ENCODE peak calls at places on chromosomes 5 and 9, in ten cellular contexts. One of them, this sample, is unnamed.

GRCh38 chr5:10601246-10602030 is 37.6 kb downstream of the ANKRD33B start:
- DNase-seq in NT2/D1: no peak
- DNase-seq in breast epithelium: peak; percentile 62
- DNase-seq in GM23338: no peak
- DNase-seq in A673: peak; percentile 89
- DNase-seq in tibial nerve: peak; percentile 91
- DNase-seq in naive thymus-derived CD4-positive, alpha-beta T cell: no peak
- DNase-seq in iPS DF 6.9: no peak
- DNase-seq in heart left ventricle: peak; percentile 89
- DNase-seq in psoas muscle: peak; percentile 92
- DNase-seq in this sample: peak; percentile 52

GRCh38 chr5:178334856-178335255 is 102.3 kb upstream of the PHYKPL start:
- DNase-seq in naive thymus-derived CD4-positive, alpha-beta T cell: no peak
- DNase-seq in GM23338: no peak
- DNase-seq in heart left ventricle: no peak
- DNase-seq in tibial nerve: no peak
- DNase-seq in breast epithelium: no peak
- DNase-seq in NT2/D1: no peak
- DNase-seq in iPS DF 6.9: no peak
- DNase-seq in A673: no peak
- DNase-seq in psoas muscle: peak; percentile 49
- DNase-seq in this sample: no peak

GRCh38 chr5:97231025-97231636 is 48.1 kb upstream of the RIOK2 start:
- DNase-seq in A673: peak; percentile 79
- DNase-seq in NT2/D1: peak; percentile 25
- DNase-seq in iPS DF 6.9: peak; percentile 33
- DNase-seq in tibial nerve: no peak
- DNase-seq in psoas muscle: no peak
- DNase-seq in heart left ventricle: peak; percentile 40
- DNase-seq in naive thymus-derived CD4-positive, alpha-beta T cell: peak; percentile 43
- DNase-seq in breast epithelium: peak; percentile 37
- DNase-seq in GM23338: peak; percentile 83
- DNase-seq in this sample: peak; percentile 51

GRCh38 chr5:125034331-125034730 is 287.9 kb upstream of the ZNF608 start:
- DNase-seq in iPS DF 6.9: no peak
- DNase-seq in breast epithelium: no peak
- DNase-seq in naive thymus-derived CD4-positive, alpha-beta T cell: no peak
- DNase-seq in psoas muscle: no peak
- DNase-seq in NT2/D1: no peak
- DNase-seq in A673: no peak
- DNase-seq in tibial nerve: no peak
- DNase-seq in GM23338: no peak
- DNase-seq in heart left ventricle: no peak
- DNase-seq in this sample: no peak

GRCh38 chr5:459562-460412 is 16.8 kb downstream of the EXOC3 start:
- DNase-seq in GM23338: no peak
- DNase-seq in heart left ventricle: no peak
- DNase-seq in naive thymus-derived CD4-positive, alpha-beta T cell: no peak
- DNase-seq in psoas muscle: peak; percentile 36
- DNase-seq in NT2/D1: no peak
- DNase-seq in tibial nerve: no peak
- DNase-seq in iPS DF 6.9: no peak
- DNase-seq in breast epithelium: no peak
- DNase-seq in A673: no peak
- DNase-seq in this sample: no peak

GRCh38 chr5:115381911-115382662 is 85.6 kb upstream of the CCDC112 start:
- DNase-seq in iPS DF 6.9: no peak
- DNase-seq in heart left ventricle: no peak
- DNase-seq in A673: no peak
- DNase-seq in psoas muscle: no peak
- DNase-seq in naive thymus-derived CD4-positive, alpha-beta T cell: no peak
- DNase-seq in NT2/D1: no peak
- DNase-seq in GM23338: no peak
- DNase-seq in tibial nerve: no peak
- DNase-seq in breast epithelium: no peak
- DNase-seq in this sample: no peak

GRCh38 chr9:22030101-22030598 is 21.0 kb upstream of the CDKN2B start:
- DNase-seq in heart left ventricle: no peak
- DNase-seq in psoas muscle: no peak
- DNase-seq in breast epithelium: no peak
- DNase-seq in tibial nerve: no peak
- DNase-seq in iPS DF 6.9: no peak
- DNase-seq in A673: no peak
- DNase-seq in NT2/D1: no peak
- DNase-seq in GM23338: no peak
- DNase-seq in naive thymus-derived CD4-positive, alpha-beta T cell: no peak
- DNase-seq in this sample: no peak

GRCh38 chr5:173327948-173328895 is at the start of gene STC2:
- DNase-seq in naive thymus-derived CD4-positive, alpha-beta T cell: no peak
- DNase-seq in breast epithelium: peak; percentile 95
- DNase-seq in tibial nerve: no peak
- DNase-seq in NT2/D1: peak; percentile 81
- DNase-seq in psoas muscle: peak; percentile 93
- DNase-seq in iPS DF 6.9: peak; percentile 88
- DNase-seq in A673: peak; percentile 83
- DNase-seq in heart left ventricle: peak; percentile 79
- DNase-seq in GM23338: peak; percentile 99
- DNase-seq in this sample: no peak

GRCh38 chr9:128916204-128916603 is 4.6 kb upstream of the PHYHD1 start:
- DNase-seq in GM23338: no peak
- DNase-seq in psoas muscle: peak; percentile 84
- DNase-seq in A673: no peak
- DNase-seq in heart left ventricle: no peak
- DNase-seq in iPS DF 6.9: no peak
- DNase-seq in tibial nerve: no peak
- DNase-seq in breast epithelium: peak; percentile 52
- DNase-seq in NT2/D1: no peak
- DNase-seq in naive thymus-derived CD4-positive, alpha-beta T cell: no peak
- DNase-seq in this sample: no peak

GRCh38 chr9:93128715-93129224 is 5.3 kb downstream of the NINJ1 start:
- DNase-seq in psoas muscle: no peak
- DNase-seq in naive thymus-derived CD4-positive, alpha-beta T cell: no peak
- DNase-seq in A673: no peak
- DNase-seq in iPS DF 6.9: no peak
- DNase-seq in NT2/D1: no peak
- DNase-seq in heart left ventricle: no peak
- DNase-seq in GM23338: no peak
- DNase-seq in tibial nerve: no peak
- DNase-seq in breast epithelium: no peak
- DNase-seq in this sample: no peak

GRCh38 chr9:93128011-93128714 is 5.9 kb downstream of the NINJ1 start:
- DNase-seq in NT2/D1: no peak
- DNase-seq in breast epithelium: no peak
- DNase-seq in psoas muscle: peak; percentile 48
- DNase-seq in heart left ventricle: no peak
- DNase-seq in tibial nerve: no peak
- DNase-seq in A673: no peak
- DNase-seq in GM23338: no peak
- DNase-seq in naive thymus-derived CD4-positive, alpha-beta T cell: no peak
- DNase-seq in iPS DF 6.9: no peak
- DNase-seq in this sample: no peak

GRCh38 chr9:93126825-93127368 is 7.2 kb downstream of the NINJ1 start:
- DNase-seq in naive thymus-derived CD4-positive, alpha-beta T cell: no peak
- DNase-seq in psoas muscle: peak; percentile 58
- DNase-seq in GM23338: peak; percentile 32
- DNase-seq in A673: no peak
- DNase-seq in tibial nerve: peak; percentile 15
- DNase-seq in heart left ventricle: no peak
- DNase-seq in iPS DF 6.9: no peak
- DNase-seq in breast epithelium: no peak
- DNase-seq in NT2/D1: no peak
- DNase-seq in this sample: no peak

GRCh38 chr9:93126151-93126781 is 7.8 kb downstream of the NINJ1 start:
- DNase-seq in A673: no peak
- DNase-seq in breast epithelium: no peak
- DNase-seq in iPS DF 6.9: no peak
- DNase-seq in NT2/D1: no peak
- DNase-seq in tibial nerve: peak; percentile 12
- DNase-seq in heart left ventricle: no peak
- DNase-seq in naive thymus-derived CD4-positive, alpha-beta T cell: peak; percentile 37
- DNase-seq in psoas muscle: peak; percentile 43
- DNase-seq in GM23338: no peak
- DNase-seq in this sample: no peak

GRCh38 chr9:93127395-93127911 is 6.6 kb downstream of the NINJ1 start:
- DNase-seq in heart left ventricle: no peak
- DNase-seq in GM23338: no peak
- DNase-seq in NT2/D1: no peak
- DNase-seq in naive thymus-derived CD4-positive, alpha-beta T cell: no peak
- DNase-seq in breast epithelium: no peak
- DNase-seq in tibial nerve: peak; percentile 9
- DNase-seq in psoas muscle: peak; percentile 70
- DNase-seq in iPS DF 6.9: no peak
- DNase-seq in A673: no peak
- DNase-seq in this sample: no peak
- H3K4me1 ChIP-seq in heart left ventricle: peaks cover 81% of the 10 kb centered on the region
- H3K4me1 ChIP-seq in GM23338: peaks cover 9% of the 10 kb centered on the region
- H3K4me1 ChIP-seq in NT2/D1: peaks cover 22% of the 10 kb centered on the region
- H3K4me1 ChIP-seq in naive thymus-derived CD4-positive, alpha-beta T cell: peaks cover 70% of the 10 kb centered on the region
- H3K4me1 ChIP-seq in breast epithelium: peaks cover 27% of the 10 kb centered on the region
- H3K4me1 ChIP-seq in tibial nerve: peaks cover 65% of the 10 kb centered on the region
- H3K4me1 ChIP-seq in psoas muscle: peaks cover 53% of the 10 kb centered on the region
- H3K4me1 ChIP-seq in iPS DF 6.9: peaks cover 6% of the 10 kb centered on the region
- H3K4me1 ChIP-seq in A673: no peaks in the 10 kb centered on the region
- H3K4me1 ChIP-seq in this sample: peaks cover 8% of the 10 kb centered on the region

GRCh38 chr5:111548312-111548930 is 36.1 kb upstream of the STARD4 start:
- DNase-seq in heart left ventricle: no peak
- DNase-seq in NT2/D1: no peak
- DNase-seq in GM23338: no peak
- DNase-seq in iPS DF 6.9: no peak
- DNase-seq in A673: no peak
- DNase-seq in naive thymus-derived CD4-positive, alpha-beta T cell: no peak
- DNase-seq in breast epithelium: no peak
- DNase-seq in tibial nerve: no peak
- DNase-seq in psoas muscle: no peak
- DNase-seq in this sample: no peak

GRCh38 chr5:111550282-111551020 is 38.1 kb upstream of the STARD4 start:
- DNase-seq in heart left ventricle: peak; percentile 89
- DNase-seq in naive thymus-derived CD4-positive, alpha-beta T cell: peak; percentile 72
- DNase-seq in GM23338: peak; percentile 96
- DNase-seq in psoas muscle: peak; percentile 83
- DNase-seq in A673: peak; percentile 89
- DNase-seq in breast epithelium: peak; percentile 88
- DNase-seq in tibial nerve: peak; percentile 62
- DNase-seq in iPS DF 6.9: peak; percentile 70
- DNase-seq in NT2/D1: peak; percentile 74
- DNase-seq in this sample: peak; percentile 85

GRCh38 chr5:111548992-111549649 is 36.8 kb upstream of the STARD4 start:
- DNase-seq in tibial nerve: no peak
- DNase-seq in A673: no peak
- DNase-seq in NT2/D1: no peak
- DNase-seq in heart left ventricle: no peak
- DNase-seq in naive thymus-derived CD4-positive, alpha-beta T cell: no peak
- DNase-seq in GM23338: no peak
- DNase-seq in iPS DF 6.9: no peak
- DNase-seq in breast epithelium: no peak
- DNase-seq in psoas muscle: no peak
- DNase-seq in this sample: no peak

GRCh38 chr5:111545031-111545430 is 32.7 kb upstream of the STARD4 start:
- DNase-seq in breast epithelium: no peak
- DNase-seq in psoas muscle: no peak
- DNase-seq in naive thymus-derived CD4-positive, alpha-beta T cell: no peak
- DNase-seq in heart left ventricle: no peak
- DNase-seq in tibial nerve: no peak
- DNase-seq in iPS DF 6.9: no peak
- DNase-seq in GM23338: no peak
- DNase-seq in NT2/D1: no peak
- DNase-seq in A673: no peak
- DNase-seq in this sample: no peak
- H3K4me3 ChIP-seq in breast epithelium: no peak overlapping the region
- H3K4me3 ChIP-seq in psoas muscle: no peak overlapping the region
- H3K4me3 ChIP-seq in naive thymus-derived CD4-positive, alpha-beta T cell: no peak overlapping the region
- H3K4me3 ChIP-seq in heart left ventricle: no peak overlapping the region
- H3K4me3 ChIP-seq in tibial nerve: no peak overlapping the region
- H3K4me3 ChIP-seq in iPS DF 6.9: no peak overlapping the region
- H3K4me3 ChIP-seq in GM23338: no peak overlapping the region
- H3K4me3 ChIP-seq in NT2/D1: no peak overlapping the region
- H3K4me3 ChIP-seq in A673: no peak overlapping the region
- H3K4me3 ChIP-seq in this sample: no peak overlapping the region

GRCh38 chr5:14323466-14323865 is 180.3 kb downstream of the TRIO start:
- DNase-seq in heart left ventricle: no peak
- DNase-seq in A673: no peak
- DNase-seq in GM23338: no peak
- DNase-seq in naive thymus-derived CD4-positive, alpha-beta T cell: no peak
- DNase-seq in breast epithelium: no peak
- DNase-seq in NT2/D1: no peak
- DNase-seq in iPS DF 6.9: no peak
- DNase-seq in psoas muscle: no peak
- DNase-seq in tibial nerve: no peak
- DNase-seq in this sample: no peak
- H3K4me1 ChIP-seq in heart left ventricle: peaks cover 6% of the 10 kb centered on the region
- H3K4me1 ChIP-seq in A673: no peaks in the 10 kb centered on the region
- H3K4me1 ChIP-seq in GM23338: peaks cover 8% of the 10 kb centered on the region
- H3K4me1 ChIP-seq in naive thymus-derived CD4-positive, alpha-beta T cell: no peaks in the 10 kb centered on the region
- H3K4me1 ChIP-seq in breast epithelium: no peaks in the 10 kb centered on the region
- H3K4me1 ChIP-seq in NT2/D1: no peaks in the 10 kb centered on the region
- H3K4me1 ChIP-seq in iPS DF 6.9: no peaks in the 10 kb centered on the region
- H3K4me1 ChIP-seq in psoas muscle: peaks cover 14% of the 10 kb centered on the region
- H3K4me1 ChIP-seq in tibial nerve: no peaks in the 10 kb centered on the region
- H3K4me1 ChIP-seq in this sample: no peaks in the 10 kb centered on the region

GRCh38 chr5:111756701-111757581 is at the start of gene NREP:
- DNase-seq in A673: peak; percentile 95
- DNase-seq in psoas muscle: peak; percentile 94
- DNase-seq in iPS DF 6.9: peak; percentile 48
- DNase-seq in GM23338: peak; percentile 88
- DNase-seq in naive thymus-derived CD4-positive, alpha-beta T cell: peak; percentile 86
- DNase-seq in NT2/D1: peak; percentile 68
- DNase-seq in tibial nerve: peak; percentile 80
- DNase-seq in breast epithelium: peak; percentile 86
- DNase-seq in heart left ventricle: peak; percentile 90
- DNase-seq in this sample: peak; percentile 90

GRCh38 chr5:111755942-111756353 is 1.0 kb downstream of the NREP start:
- DNase-seq in psoas muscle: no peak
- DNase-seq in tibial nerve: no peak
- DNase-seq in A673: peak; percentile 12
- DNase-seq in breast epithelium: no peak
- DNase-seq in NT2/D1: no peak
- DNase-seq in naive thymus-derived CD4-positive, alpha-beta T cell: no peak
- DNase-seq in heart left ventricle: no peak
- DNase-seq in GM23338: peak; percentile 43
- DNase-seq in iPS DF 6.9: no peak
- DNase-seq in this sample: no peak

GRCh38 chr5:111755264-111755941 is 1.6 kb downstream of the NREP start:
- DNase-seq in NT2/D1: no peak
- DNase-seq in tibial nerve: no peak
- DNase-seq in iPS DF 6.9: no peak
- DNase-seq in heart left ventricle: no peak
- DNase-seq in breast epithelium: no peak
- DNase-seq in psoas muscle: no peak
- DNase-seq in A673: no peak
- DNase-seq in naive thymus-derived CD4-positive, alpha-beta T cell: no peak
- DNase-seq in GM23338: no peak
- DNase-seq in this sample: no peak

GRCh38 chr5:111757582-111758283 is 739 bp upstream of the NREP start:
- DNase-seq in iPS DF 6.9: peak; percentile 33
- DNase-seq in A673: peak; percentile 89
- DNase-seq in GM23338: peak; percentile 81
- DNase-seq in NT2/D1: peak; percentile 56
- DNase-seq in tibial nerve: peak; percentile 68
- DNase-seq in naive thymus-derived CD4-positive, alpha-beta T cell: peak; percentile 87
- DNase-seq in breast epithelium: peak; percentile 78
- DNase-seq in heart left ventricle: peak; percentile 97
- DNase-seq in psoas muscle: peak; percentile 96
- DNase-seq in this sample: peak; percentile 94

GRCh38 chr5:111758284-111758628 is 1.3 kb upstream of the NREP start:
- DNase-seq in heart left ventricle: no peak
- DNase-seq in naive thymus-derived CD4-positive, alpha-beta T cell: no peak
- DNase-seq in NT2/D1: no peak
- DNase-seq in tibial nerve: no peak
- DNase-seq in breast epithelium: no peak
- DNase-seq in psoas muscle: no peak
- DNase-seq in A673: no peak
- DNase-seq in iPS DF 6.9: no peak
- DNase-seq in GM23338: no peak
- DNase-seq in this sample: no peak
- H3K4me3 ChIP-seq in heart left ventricle: peak overlapping the region; percentile 70
- H3K4me3 ChIP-seq in naive thymus-derived CD4-positive, alpha-beta T cell: peak overlapping the region; percentile 64
- H3K4me3 ChIP-seq in NT2/D1: peak overlapping the region; percentile 74
- H3K4me3 ChIP-seq in tibial nerve: peak overlapping the region; percentile 54
- H3K4me3 ChIP-seq in breast epithelium: peak overlapping the region; percentile 60
- H3K4me3 ChIP-seq in psoas muscle: peak overlapping the region; percentile 78
- H3K4me3 ChIP-seq in A673: peak overlapping the region; percentile 57
- H3K4me3 ChIP-seq in iPS DF 6.9: peak overlapping the region; percentile 77
- H3K4me3 ChIP-seq in GM23338: peak overlapping the region; percentile 70
- H3K4me3 ChIP-seq in this sample: peak overlapping the region; percentile 20